ENCODE peak calls at places on chromosomes 5 and 9, in seven cellular contexts. I, V, Q, B, J, U and M are unnamed samples. For H3K27me3, the result is how much of the 10 kb centered on the place peaks cover.

GRCh38 chr5:111754190-111754589 is 2.8 kb downstream of the NREP start:
- DNase-seq in I (no peak), J (no peak), U (no peak), V (no peak), Q (no peak), B (no peak), M (no peak)

GRCh38 chr9:100700689-100701318 is 122.9 kb downstream of the CAVIN4 start:
- DNase-seq in I (peak), B (no peak), U (no peak), Q (peak), V (peak), J (peak), M (peak)

GRCh38 chr9:135579889-135580660 is 18.5 kb downstream of the PAEP start:
- DNase-seq in V (no peak), Q (no peak), J (no peak), B (no peak), U (no peak), I (no peak), M (no peak)

GRCh38 chr9:130940693-130941576 is 1.9 kb upstream of the FIBCD1 start:
- DNase-seq in I (peak), V (peak), Q (no peak), U (peak), B (peak), J (peak), M (peak)

GRCh38 chr5:179834120-179834519 is 13.4 kb downstream of the SQSTM1 start:
- DNase-seq in U (no peak), B (no peak), V (no peak), J (no peak), I (no peak), Q (no peak), M (no peak)

GRCh38 chr9:71748280-71748743 is 20.0 kb downstream of the CEMIP2 start:
- DNase-seq in I (no peak), Q (no peak), B (peak), V (peak), J (no peak), U (no peak), M (no peak)

GRCh38 chr9:18379073-18379811 is 94.7 kb upstream of the ADAMTSL1 start:
- DNase-seq in B (peak), V (peak), U (peak), I (peak), Q (no peak), J (no peak), M (no peak)

GRCh38 chr9:37908698-37909186 is 4.8 kb upstream of the SLC25A51 start:
- DNase-seq in J (no peak), I (no peak), B (peak), U (peak), V (peak), Q (no peak), M (no peak)

GRCh38 chr5:126122942-126123341 is 300.3 kb upstream of the GRAMD2B start:
- DNase-seq in I (peak), J (no peak), U (no peak), Q (no peak), V (no peak), B (peak), M (peak)

DNA sequence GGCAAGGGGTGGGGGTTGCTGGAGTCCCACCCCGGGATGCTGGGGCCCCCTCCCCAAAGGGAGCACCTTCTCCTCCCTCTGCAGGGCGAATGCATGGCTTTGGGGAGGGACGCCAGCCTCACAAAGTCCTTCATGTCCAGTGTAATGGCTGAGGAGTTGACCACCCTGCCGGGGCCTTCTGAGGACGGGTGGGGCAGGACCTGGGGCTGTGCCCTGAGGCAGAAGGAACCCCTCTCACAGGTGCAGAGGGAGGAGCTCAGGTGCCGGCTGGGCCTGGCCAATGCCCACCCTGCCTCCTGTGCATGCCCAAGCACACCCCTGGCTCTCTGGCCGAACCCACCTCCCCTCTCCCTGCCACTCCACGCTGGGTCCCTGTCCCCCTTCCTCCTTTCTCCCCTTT is 64.3 kb upstream of the RNU6ATAC start:
- DNase-seq in Q (no peak), V (no peak), B (no peak), I (no peak), U (no peak), J (no peak), M (no peak)
- H3K27me3 ChIP-seq in Q (under half), V (under half), B (half or more), I (under half), U (under half), J (under half), M (under half)

DNA sequence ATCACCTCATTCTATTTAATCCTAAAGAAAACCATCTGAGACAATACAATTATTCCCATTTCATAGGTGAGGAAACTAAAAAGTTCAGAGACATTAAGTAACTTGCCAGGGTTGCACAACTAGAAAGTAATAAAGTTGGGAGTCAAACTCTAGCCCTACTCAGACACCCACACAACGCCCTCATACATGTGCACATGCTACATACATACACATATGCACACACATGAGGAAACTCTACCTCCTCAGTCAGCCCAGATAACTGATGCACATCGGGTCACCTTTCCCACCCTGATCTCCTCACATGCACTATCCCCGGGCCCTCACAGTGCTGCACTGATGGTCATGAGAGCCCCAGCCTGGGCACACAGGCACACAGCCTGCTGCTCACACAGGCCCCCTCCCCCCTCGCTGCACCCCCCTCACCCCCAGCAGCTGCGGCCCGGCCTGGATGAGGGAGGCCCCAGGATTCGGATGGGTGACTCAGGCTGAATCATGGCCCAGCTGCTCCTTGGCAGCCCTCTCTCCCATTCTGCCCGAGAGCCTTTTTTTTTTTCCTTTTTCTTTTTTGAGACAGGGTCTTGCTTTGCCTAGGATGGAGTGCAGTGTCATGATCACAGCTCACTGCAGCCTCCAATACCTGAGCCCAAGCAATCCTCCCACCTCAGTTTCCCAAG is 5.0 kb upstream of the GPRIN1 start:
- DNase-seq in I (no peak), J (no peak), Q (no peak), U (no peak), V (peak), B (peak), M (no peak)
- H3K4ac ChIP-seq in I (no peak), J (no peak), Q (no peak), U (no peak), V (peak), B (no peak), M (no peak)

DNA sequence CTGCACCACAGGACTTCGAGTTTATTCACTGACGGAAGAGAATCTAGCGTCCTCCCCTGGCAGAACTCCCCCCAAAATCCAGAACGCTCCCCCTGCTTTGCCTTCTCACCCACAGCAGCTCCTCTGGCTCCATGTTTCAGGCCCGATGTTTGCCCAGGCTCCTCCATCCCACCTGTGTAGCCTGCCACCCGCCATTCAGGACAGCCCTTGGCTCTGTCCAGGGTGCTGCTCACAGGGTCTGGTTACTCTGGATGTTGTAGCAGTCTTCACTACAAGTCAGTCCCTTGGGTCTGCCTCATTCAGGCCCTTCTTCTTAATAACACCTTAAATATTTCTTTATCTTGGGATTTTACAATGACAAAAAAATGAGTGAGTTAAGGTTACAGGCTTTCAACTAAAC is 41.3 kb upstream of the SV2C start:
- DNase-seq in J (peak), Q (peak), I (peak), U (no peak), V (no peak), B (no peak), M (peak)
- H3K27me3 ChIP-seq in J (under half), Q (under half), I (under half), U (under half), V (under half), B (under half), M (under half)

GRCh38 chr9:87853289-87853688 is 29.4 kb upstream of the SPATA31E1 start:
- DNase-seq in J (no peak), I (no peak), B (no peak), U (no peak), Q (no peak), V (no peak), M (no peak)
- H3K4ac ChIP-seq in J (no peak), I (no peak), B (no peak), U (no peak), Q (no peak), V (no peak), M (no peak)